ENCODE peak calls at places on chromosome 14, in seven cellular contexts. One of them, this sample, is unnamed.

GRCh38 chr14:61458766-61459165 is 137.4 kb downstream of the PRKCH start:
- DNase-seq in erythroblast: no peak
- DNase-seq in ovary: no peak
- DNase-seq in stomach: no peak
- DNase-seq in heart left ventricle: no peak
- DNase-seq in GM12878: no peak
- DNase-seq in K562: no peak
- DNase-seq in this sample: no peak

GRCh38 chr14:99036594-99037293 is 235.3 kb downstream of the BCL11B start:
- DNase-seq in erythroblast: no peak
- DNase-seq in ovary: no peak
- DNase-seq in stomach: peak; percentile 25
- DNase-seq in heart left ventricle: no peak
- DNase-seq in GM12878: no peak
- DNase-seq in K562: no peak
- DNase-seq in this sample: no peak

GRCh38 chr14:96145116-96145864 is 59.3 kb upstream of the BDKRB2 start:
- DNase-seq in erythroblast: no peak
- DNase-seq in ovary: no peak
- DNase-seq in stomach: no peak
- DNase-seq in heart left ventricle: no peak
- DNase-seq in GM12878: no peak
- DNase-seq in K562: no peak
- DNase-seq in this sample: no peak

GRCh38 chr14:104125011-104125410 is 13.4 kb upstream of the KIF26A start:
- DNase-seq in erythroblast: no peak
- DNase-seq in ovary: no peak
- DNase-seq in stomach: no peak
- DNase-seq in heart left ventricle: no peak
- DNase-seq in GM12878: no peak
- DNase-seq in K562: no peak
- DNase-seq in this sample: no peak

GRCh38 chr14:49427117-49427516 is 159.1 kb downstream of the RPS29 start:
- DNase-seq in erythroblast: no peak
- DNase-seq in ovary: no peak
- DNase-seq in stomach: no peak
- DNase-seq in heart left ventricle: no peak
- DNase-seq in GM12878: no peak
- DNase-seq in K562: no peak
- DNase-seq in this sample: no peak

GRCh38 chr14:99968156-99968920 is 96.9 kb upstream of the EVL start:
- DNase-seq in erythroblast: no peak
- DNase-seq in ovary: peak; percentile 53
- DNase-seq in stomach: no peak
- DNase-seq in heart left ventricle: no peak
- DNase-seq in GM12878: no peak
- DNase-seq in K562: no peak
- DNase-seq in this sample: peak; percentile 65

GRCh38 chr14:80862983-80863382 is 78.6 kb downstream of the CEP128 start:
- DNase-seq in erythroblast: no peak
- DNase-seq in ovary: no peak
- DNase-seq in stomach: no peak
- DNase-seq in heart left ventricle: no peak
- DNase-seq in GM12878: no peak
- DNase-seq in K562: no peak
- DNase-seq in this sample: no peak

GRCh38 chr14:105329411-105330200 is 15.1 kb downstream of the PACS2 start:
- DNase-seq in erythroblast: no peak
- DNase-seq in ovary: no peak
- DNase-seq in stomach: no peak
- DNase-seq in heart left ventricle: no peak
- DNase-seq in GM12878: no peak
- DNase-seq in K562: no peak
- DNase-seq in this sample: no peak

GRCh38 chr14:61281186-61281676 is at the start of gene TMEM30B:
- DNase-seq in erythroblast: no peak
- DNase-seq in ovary: peak; percentile 17
- DNase-seq in stomach: peak; percentile 94
- DNase-seq in heart left ventricle: no peak
- DNase-seq in GM12878: no peak
- DNase-seq in K562: no peak
- DNase-seq in this sample: no peak

GRCh38 chr14:55136868-55137785 is 8.1 kb downstream of the LGALS3 start:
- DNase-seq in erythroblast: no peak
- DNase-seq in ovary: peak; percentile 87
- DNase-seq in stomach: peak; percentile 79
- DNase-seq in heart left ventricle: peak; percentile 89
- DNase-seq in GM12878: no peak
- DNase-seq in K562: no peak
- DNase-seq in this sample: no peak

GRCh38 chr14:28656704-28657255 is 109.8 kb upstream of the FOXG1 start:
- DNase-seq in erythroblast: no peak
- DNase-seq in ovary: no peak
- DNase-seq in stomach: no peak
- DNase-seq in heart left ventricle: no peak
- DNase-seq in GM12878: no peak
- DNase-seq in K562: no peak
- DNase-seq in this sample: no peak

GRCh38 chr14:20750194-20750593 is 4.5 kb downstream of the EDDM3A start:
- DNase-seq in erythroblast: no peak
- DNase-seq in ovary: no peak
- DNase-seq in stomach: no peak
- DNase-seq in heart left ventricle: no peak
- DNase-seq in GM12878: no peak
- DNase-seq in K562: no peak
- DNase-seq in this sample: no peak

GRCh38 chr14:55904086-55904485 is 214.1 kb upstream of the PELI2 start:
- DNase-seq in erythroblast: no peak
- DNase-seq in ovary: no peak
- DNase-seq in stomach: no peak
- DNase-seq in heart left ventricle: no peak
- DNase-seq in GM12878: no peak
- DNase-seq in K562: no peak
- DNase-seq in this sample: no peak

GRCh38 chr14:105011312-105011990 is 9.4 kb downstream of the CDCA4 start:
- DNase-seq in erythroblast: no peak
- DNase-seq in ovary: no peak
- DNase-seq in stomach: no peak
- DNase-seq in heart left ventricle: no peak
- DNase-seq in GM12878: no peak
- DNase-seq in K562: no peak
- DNase-seq in this sample: no peak

GRCh38 chr14:61551419-61551818 is 143.9 kb upstream of the HIF1A start:
- DNase-seq in erythroblast: no peak
- DNase-seq in ovary: no peak
- DNase-seq in stomach: no peak
- DNase-seq in heart left ventricle: no peak
- DNase-seq in GM12878: no peak
- DNase-seq in K562: no peak
- DNase-seq in this sample: no peak

GRCh38 chr14:43669355-43669754 is 837.7 kb downstream of the FSCB start:
- DNase-seq in erythroblast: no peak
- DNase-seq in ovary: no peak
- DNase-seq in stomach: no peak
- DNase-seq in heart left ventricle: no peak
- DNase-seq in GM12878: no peak
- DNase-seq in K562: no peak
- DNase-seq in this sample: no peak

GRCh38 chr14:93317200-93317599 is 15.6 kb downstream of the BTBD7 start:
- DNase-seq in erythroblast: peak; percentile 50
- DNase-seq in ovary: no peak
- DNase-seq in stomach: no peak
- DNase-seq in heart left ventricle: no peak
- DNase-seq in GM12878: no peak
- DNase-seq in K562: no peak
- DNase-seq in this sample: no peak

GRCh38 chr14:90805662-90806548 is 10.3 kb downstream of the TTC7B start:
- DNase-seq in erythroblast: peak; percentile 46
- DNase-seq in ovary: no peak
- DNase-seq in stomach: no peak
- DNase-seq in heart left ventricle: no peak
- DNase-seq in GM12878: no peak
- DNase-seq in K562: peak; percentile 83
- DNase-seq in this sample: no peak

GRCh38 chr14:104091061-104091926 is 5.8 kb downstream of the ASPG start:
- DNase-seq in erythroblast: no peak
- DNase-seq in ovary: peak; percentile 69
- DNase-seq in stomach: no peak
- DNase-seq in heart left ventricle: no peak
- DNase-seq in GM12878: no peak
- DNase-seq in K562: no peak
- DNase-seq in this sample: no peak

GRCh38 chr14:105486333-105486973 is at the start of gene CRIP1:
- DNase-seq in erythroblast: no peak
- DNase-seq in ovary: no peak
- DNase-seq in stomach: no peak
- DNase-seq in heart left ventricle: peak; percentile 47
- DNase-seq in GM12878: no peak
- DNase-seq in K562: no peak
- DNase-seq in this sample: no peak

GRCh38 chr14:56528927-56529326 is 50.7 kb upstream of the TMEM260 start:
- DNase-seq in erythroblast: no peak
- DNase-seq in ovary: no peak
- DNase-seq in stomach: no peak
- DNase-seq in heart left ventricle: no peak
- DNase-seq in GM12878: no peak
- DNase-seq in K562: no peak
- DNase-seq in this sample: no peak

GRCh38 chr14:87852107-87852506 is 140.9 kb downstream of the GALC start:
- DNase-seq in erythroblast: no peak
- DNase-seq in ovary: no peak
- DNase-seq in stomach: no peak
- DNase-seq in heart left ventricle: no peak
- DNase-seq in GM12878: no peak
- DNase-seq in K562: no peak
- DNase-seq in this sample: no peak

GRCh38 chr14:87847216-87847615 is 145.8 kb downstream of the GALC start:
- DNase-seq in erythroblast: no peak
- DNase-seq in ovary: no peak
- DNase-seq in stomach: no peak
- DNase-seq in heart left ventricle: no peak
- DNase-seq in GM12878: no peak
- DNase-seq in K562: no peak
- DNase-seq in this sample: no peak
- TF ChIP-seq POLR2A in erythroblast: no peak
- TF ChIP-seq POLR2A in ovary: no peak
- TF ChIP-seq POLR2A in stomach: no peak
- TF ChIP-seq POLR2A in heart left ventricle: no peak
- TF ChIP-seq POLR2A in GM12878: no peak
- TF ChIP-seq POLR2A in K562: no peak
- TF ChIP-seq POLR2A in this sample: no peak

GRCh38 chr14:25049559-25050493 is at the start of gene STXBP6:
- DNase-seq in erythroblast: peak; percentile 29
- DNase-seq in ovary: peak; percentile 37
- DNase-seq in stomach: peak; percentile 77
- DNase-seq in heart left ventricle: peak; percentile 81
- DNase-seq in GM12878: no peak
- DNase-seq in K562: peak; percentile 17
- DNase-seq in this sample: no peak
- TF ChIP-seq POLR2A in erythroblast: no peak
- TF ChIP-seq POLR2A in ovary: no peak
- TF ChIP-seq POLR2A in stomach: no peak
- TF ChIP-seq POLR2A in heart left ventricle: no peak
- TF ChIP-seq POLR2A in GM12878: no peak
- TF ChIP-seq POLR2A in K562: no peak
- TF ChIP-seq POLR2A in this sample: no peak

DNA sequence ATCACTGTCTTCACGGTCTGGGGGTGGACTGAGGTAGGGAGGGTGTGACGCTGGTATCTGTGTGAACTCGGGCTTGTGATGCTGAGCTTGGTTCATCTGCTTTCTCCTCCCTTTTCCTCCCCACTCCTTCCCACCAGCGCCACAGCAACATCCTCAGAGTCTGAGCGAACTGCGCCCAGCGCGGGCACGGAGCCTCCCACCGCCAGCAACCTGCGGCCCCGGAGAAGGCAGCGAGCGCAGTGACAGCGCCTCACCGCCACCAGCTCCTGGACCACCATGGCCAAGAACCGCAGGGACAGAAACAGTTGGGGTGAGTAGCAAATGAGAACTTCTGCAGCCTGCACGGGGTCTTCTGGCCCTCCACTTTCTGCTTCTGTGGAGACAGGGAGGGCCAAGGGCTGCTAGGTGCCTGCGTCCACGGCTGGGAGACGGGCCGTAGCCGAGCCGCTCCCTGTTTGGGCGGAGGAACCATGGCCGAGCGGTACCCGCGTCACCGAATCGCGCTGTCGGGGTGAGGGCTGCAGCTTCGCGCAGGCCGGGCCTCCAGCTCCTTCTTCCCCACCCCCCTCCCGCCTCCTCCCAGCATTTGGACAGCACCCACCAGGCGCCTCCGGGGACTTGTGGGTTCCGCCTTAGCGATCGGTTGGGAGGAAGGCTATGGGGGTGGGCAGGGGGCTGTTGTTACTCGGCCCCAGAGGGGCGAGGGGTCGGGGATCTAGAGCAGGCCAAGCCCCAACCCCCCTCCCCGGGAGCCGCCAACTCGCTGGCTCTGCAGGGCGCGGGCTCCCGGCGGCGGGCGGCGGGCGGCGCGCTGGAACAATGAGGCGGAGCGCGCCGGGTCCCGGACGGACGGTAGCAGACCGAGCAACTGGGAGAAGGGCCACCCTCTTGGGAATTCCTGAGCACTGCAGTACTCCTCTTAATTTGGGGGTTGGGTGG is at the start of gene ATL1:
- DNase-seq in erythroblast: peak; percentile 60
- DNase-seq in ovary: peak; percentile 74
- DNase-seq in stomach: peak; percentile 68
- DNase-seq in heart left ventricle: peak; percentile 79
- DNase-seq in GM12878: no peak
- DNase-seq in K562: peak; percentile 41
- DNase-seq in this sample: peak; percentile 57
- TF ChIP-seq POLR2A in erythroblast: no peak
- TF ChIP-seq POLR2A in ovary: peak; percentile 51
- TF ChIP-seq POLR2A in stomach: no peak
- TF ChIP-seq POLR2A in heart left ventricle: no peak
- TF ChIP-seq POLR2A in GM12878: no peak
- TF ChIP-seq POLR2A in K562: no peak
- TF ChIP-seq POLR2A in this sample: no peak

GRCh38 chr14:101761881-101762529 is 496 bp downstream of the PPP2R5C start:
- DNase-seq in erythroblast: peak; percentile 42
- DNase-seq in ovary: peak; percentile 45
- DNase-seq in stomach: peak; percentile 54
- DNase-seq in heart left ventricle: peak; percentile 48
- DNase-seq in GM12878: no peak
- DNase-seq in K562: no peak
- DNase-seq in this sample: peak; percentile 42

GRCh38 chr14:101760138-101761011 is 1.1 kb upstream of the PPP2R5C start:
- DNase-seq in erythroblast: peak; percentile 99
- DNase-seq in ovary: peak; percentile 99
- DNase-seq in stomach: peak; percentile 98
- DNase-seq in heart left ventricle: peak; percentile 99
- DNase-seq in GM12878: peak; percentile 82
- DNase-seq in K562: peak; percentile 92
- DNase-seq in this sample: peak; percentile 84

GRCh38 chr14:101762530-101763101 is 1.1 kb downstream of the PPP2R5C start:
- DNase-seq in erythroblast: no peak
- DNase-seq in ovary: no peak
- DNase-seq in stomach: no peak
- DNase-seq in heart left ventricle: no peak
- DNase-seq in GM12878: no peak
- DNase-seq in K562: no peak
- DNase-seq in this sample: no peak

GRCh38 chr14:101758913-101759593 is 2.5 kb upstream of the PPP2R5C start:
- DNase-seq in erythroblast: no peak
- DNase-seq in ovary: no peak
- DNase-seq in stomach: no peak
- DNase-seq in heart left ventricle: no peak
- DNase-seq in GM12878: no peak
- DNase-seq in K562: no peak
- DNase-seq in this sample: no peak

GRCh38 chr14:101761032-101761880 is at the start of gene PPP2R5C:
- DNase-seq in erythroblast: peak; percentile 94
- DNase-seq in ovary: peak; percentile 91
- DNase-seq in stomach: peak; percentile 93
- DNase-seq in heart left ventricle: peak; percentile 94
- DNase-seq in GM12878: no peak
- DNase-seq in K562: peak; percentile 90
- DNase-seq in this sample: peak; percentile 96
- TF ChIP-seq POLR2A in erythroblast: peak; percentile 20
- TF ChIP-seq POLR2A in ovary: peak; percentile 34
- TF ChIP-seq POLR2A in stomach: no peak
- TF ChIP-seq POLR2A in heart left ventricle: no peak
- TF ChIP-seq POLR2A in GM12878: peak; percentile 67
- TF ChIP-seq POLR2A in K562: peak; percentile 96
- TF ChIP-seq POLR2A in this sample: peak; percentile 72